ENCODE peak calls at places on chromosomes 5 and 9, in eight cellular contexts. Y is GM12864, E is fibroblast of pulmonary artery, V is retinal pigment epithelial cell, P is left ventricle myocardium inferior, M is AG04450, D is cardiac fibroblast, Q is HFF-Myc. F is an unnamed sample.

GRCh38 chr9:6414291-6414690 is 1.3 kb downstream of the UHRF2 start:
- DNase-seq in E (peak; percentile 53), D (peak; percentile 59), P (no peak), V (no peak), Q (no peak), M (peak; percentile 21), Y (no peak), F (no peak)

GRCh38 chr9:134585021-134585561 is 56.5 kb upstream of the COL5A1 start:
- DNase-seq in V (no peak), Q (no peak), M (no peak), P (no peak), D (no peak), Y (no peak), E (no peak), F (peak; percentile 4)

GRCh38 chr5:78376315-78376714 is 15.9 kb downstream of the SCAMP1 start:
- DNase-seq in D (no peak), Q (no peak), P (no peak), E (no peak), M (no peak), Y (no peak), V (no peak), F (no peak)

GRCh38 chr5:149646564-149646963 is 65.3 kb downstream of the ARHGEF37 start:
- DNase-seq in E (peak; percentile 13), D (no peak), M (no peak), V (no peak), P (no peak), Y (no peak), Q (no peak), F (no peak)

GRCh38 chr5:65121880-65122436 is 353.2 kb downstream of the CWC27 start:
- DNase-seq in Q (peak; percentile 37), Y (no peak), D (peak; percentile 39), V (no peak), M (no peak), E (peak; percentile 63), P (no peak), F (no peak)

GRCh38 chr9:33225319-33226152 is 14.4 kb upstream of the SPINK4 start:
- DNase-seq in Y (peak; percentile 57), V (no peak), P (no peak), Q (peak; percentile 75), E (peak; percentile 86), M (peak; percentile 64), D (peak; percentile 82), F (peak; percentile 42)

GRCh38 chr9:79652598-79652997 is 80.8 kb downstream of the TLE4 start:
- DNase-seq in M (no peak), E (no peak), Q (no peak), Y (no peak), V (no peak), P (no peak), D (no peak), F (no peak)

GRCh38 chr9:115118471-115119156 is 657 bp upstream of the TNC start:
- DNase-seq in V (peak; percentile 83), E (peak; percentile 81), M (peak; percentile 76), Q (peak; percentile 95), D (peak; percentile 73), Y (no peak), P (peak; percentile 20), F (no peak)

GRCh38 chr9:78253285-78253684 is 17.4 kb downstream of the CEP78 start:
- DNase-seq in D (no peak), Y (no peak), M (no peak), V (no peak), E (no peak), P (no peak), Q (no peak), F (no peak)

GRCh38 chr9:94042516-94042915 is 41.7 kb upstream of the PTPDC1 start:
- DNase-seq in V (no peak), Y (no peak), Q (no peak), E (no peak), M (no peak), D (no peak), P (no peak), F (no peak)

GRCh38 chr5:123089971-123090640 is 1.1 kb downstream of the PRDM6 start:
- DNase-seq in Q (no peak), V (no peak), E (peak; percentile 29), M (no peak), P (peak; percentile 20), D (peak; percentile 33), Y (no peak), F (no peak)

GRCh38 chr9:133320421-133320881 is 15.5 kb downstream of the SURF6 start:
- DNase-seq in E (no peak), M (no peak), P (no peak), V (no peak), D (no peak), Q (no peak), Y (no peak), F (no peak)

GRCh38 chr5:120960510-120960909 is 496.4 kb downstream of the PRR16 start:
- DNase-seq in D (no peak), Y (no peak), M (no peak), E (no peak), P (no peak), Q (no peak), V (no peak), F (no peak)

DNA sequence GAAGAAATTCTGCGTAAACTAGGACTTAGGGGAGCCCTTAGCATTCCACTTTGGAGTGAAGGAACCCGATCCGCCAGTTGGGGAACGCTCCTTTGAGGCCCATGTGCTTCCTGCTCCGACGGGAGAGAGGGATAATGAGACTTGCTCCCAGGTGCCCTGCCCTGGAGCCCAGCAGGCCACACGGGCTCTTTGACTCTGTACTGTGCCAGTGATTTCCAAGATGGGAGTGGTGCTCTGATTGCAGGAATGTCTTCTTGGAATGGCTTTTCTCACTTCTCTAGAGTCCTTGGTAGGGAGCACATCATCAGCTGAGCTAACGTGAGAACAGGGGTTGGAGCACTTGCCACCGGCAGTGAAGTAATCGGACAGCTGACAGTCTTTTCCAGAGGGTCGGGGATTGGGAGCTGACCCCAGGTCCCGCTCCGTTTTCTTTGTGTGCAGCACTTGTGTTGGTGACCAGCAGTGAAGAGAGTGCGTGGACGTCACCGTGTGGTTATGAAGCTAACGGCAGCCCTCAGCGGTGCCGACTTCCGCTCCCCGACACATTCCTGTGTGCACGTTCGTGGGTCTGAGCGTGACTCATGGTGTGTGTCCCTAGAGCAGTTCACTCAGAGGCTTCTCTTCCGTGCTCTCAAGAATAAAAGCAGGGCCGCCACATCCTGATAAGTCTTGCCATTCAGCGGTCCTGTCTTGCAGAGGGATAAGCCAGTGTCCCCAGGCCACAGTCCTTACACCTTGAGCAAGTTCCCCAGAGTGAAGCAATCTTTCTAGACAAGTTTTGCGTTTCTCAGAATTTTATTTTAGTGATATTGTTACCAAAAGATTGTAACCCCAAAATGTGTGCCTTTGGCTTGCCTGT is 25.6 kb downstream of the ABL1 start:
- DNase-seq in E (peak; percentile 97), M (peak; percentile 83), P (peak; percentile 83), D (peak; percentile 96), Y (no peak), V (peak; percentile 72), Q (no peak), F (no peak)
- TF ChIP-seq CTCF in E (peak; percentile 35), M (peak; percentile 35), P (peak; percentile 64), D (peak; percentile 38), Y (no peak), V (peak; percentile 47), Q (peak; percentile 31), F (no peak)

GRCh38 chr5:140822281-140822629 is 842 bp downstream of the PCDHA5 start:
- DNase-seq in D (no peak), Y (no peak), E (no peak), Q (no peak), V (no peak), M (no peak), P (no peak), F (no peak)

GRCh38 chr5:140823475-140823874 is 2.1 kb downstream of the PCDHA5 start:
- DNase-seq in D (no peak), Q (no peak), E (no peak), M (no peak), P (no peak), Y (no peak), V (no peak), F (no peak)

GRCh38 chr5:140821375-140822280 is at the start of gene PCDHA5:
- DNase-seq in P (no peak), Q (no peak), V (no peak), M (no peak), D (peak; percentile 3), E (peak; percentile 18), Y (no peak), F (no peak)
- TF ChIP-seq CTCF in P (peak; percentile 39), Q (peak; percentile 66), V (peak; percentile 64), M (peak; percentile 25), D (peak; percentile 46), E (peak; percentile 42), Y (peak; percentile 56), F (no peak)

GRCh38 chr9:127158995-127159801 is 36.8 kb upstream of the ANGPTL2 start:
- DNase-seq in P (no peak), M (peak; percentile 60), D (peak; percentile 70), Q (peak; percentile 51), Y (no peak), E (peak; percentile 66), V (peak; percentile 93), F (no peak)
- TF ChIP-seq CTCF in P (peak; percentile 35), M (peak; percentile 41), D (peak; percentile 43), Q (peak; percentile 22), Y (no peak), E (peak; percentile 17), V (peak; percentile 48), F (peak; percentile 28)

GRCh38 chr5:132273631-132274030 is 16.1 kb downstream of the PDLIM4 start:
- DNase-seq in M (no peak), Y (no peak), Q (no peak), E (no peak), P (no peak), D (no peak), V (no peak), F (no peak)

GRCh38 chr5:132270706-132271105 is 13.2 kb downstream of the PDLIM4 start:
- DNase-seq in P (no peak), D (no peak), Q (no peak), M (no peak), Y (no peak), V (no peak), E (no peak), F (no peak)

GRCh38 chr5:132271251-132272246 is 14.1 kb downstream of the PDLIM4 start:
- DNase-seq in Q (no peak), M (no peak), V (no peak), D (no peak), E (no peak), P (no peak), Y (no peak), F (no peak)

GRCh38 chr5:132274050-132274869 is 16.8 kb downstream of the PDLIM4 start:
- DNase-seq in V (no peak), Y (no peak), Q (no peak), M (no peak), P (no peak), D (no peak), E (no peak), F (no peak)

DNA sequence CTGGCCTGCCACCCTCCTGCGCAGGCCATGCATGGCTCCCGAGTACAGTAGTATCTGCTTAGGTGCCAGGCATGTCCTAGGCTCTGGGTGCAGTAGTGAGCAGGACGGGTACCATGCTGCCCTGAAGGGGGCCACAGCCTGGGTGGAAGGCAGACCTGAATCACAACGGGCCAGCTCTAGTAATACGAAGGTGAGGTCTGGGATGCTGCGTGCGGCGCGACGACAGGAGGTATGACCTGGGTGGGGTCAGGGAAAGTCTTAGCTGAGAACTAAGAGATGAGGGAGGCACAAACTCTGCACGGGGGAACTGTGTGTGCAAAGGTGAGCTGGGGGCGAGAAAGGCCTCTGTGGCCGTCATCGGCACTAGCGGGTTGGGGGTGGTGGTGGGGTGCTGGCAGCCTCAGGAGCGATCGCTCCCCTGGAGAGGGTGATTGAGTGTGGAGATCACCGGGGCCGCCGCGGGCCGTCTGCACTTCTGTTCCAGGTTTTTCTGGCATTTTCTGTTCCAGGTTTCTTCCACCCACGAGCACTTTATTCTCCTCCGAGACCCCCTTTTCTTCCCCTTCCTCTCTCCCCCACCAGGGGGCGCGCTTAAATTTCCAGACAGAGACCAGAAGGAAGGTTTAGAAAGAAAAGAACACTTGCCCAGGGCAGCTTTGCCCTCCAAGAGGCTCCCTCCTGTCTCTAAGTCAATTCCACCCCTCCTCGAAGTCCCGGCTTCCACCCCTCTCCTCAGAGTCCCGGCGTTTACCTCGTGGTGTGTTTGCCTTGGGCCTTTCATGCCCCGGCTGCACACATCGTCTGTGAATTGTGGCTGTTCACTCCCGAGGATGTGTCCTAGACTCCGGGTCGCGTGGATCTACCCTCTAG is 15.1 kb downstream of the PDLIM4 start:
- DNase-seq in P (peak; percentile 52), E (peak; percentile 64), V (no peak), D (peak; percentile 71), Q (no peak), Y (no peak), M (no peak), F (peak; percentile 66)
- TF ChIP-seq CTCF in P (peak; percentile 90), E (peak; percentile 82), V (peak; percentile 87), D (peak; percentile 85), Q (peak; percentile 86), Y (peak; percentile 80), M (peak; percentile 85), F (peak; percentile 87)